ENCODE peak calls at places on chromosomes 3 and 15, in ten cellular contexts. O is fibroblast of lung; M is upper lobe of right lung; A is pancreas; Y is transverse colon; W is psoas muscle; C is esophagus squamous epithelium; K is CD8-positive, alpha-beta memory T cell; J is cardiac muscle cell; B is naive thymus-derived CD4-positive, alpha-beta T cell. D is an unnamed sample. For H3K9me3, the result is how much of the 10 kb centered on the place peaks cover.

GRCh38 chr3:71228156-71228885 is 355.2 kb downstream of the FOXP1 start:
- DNase-seq in O (no peak), M (no peak), A (no peak), Y (no peak), W (no peak), C (no peak), K (no peak), J (no peak), B (no peak), D (no peak)

GRCh38 chr3:81732642-81733041 is 28.8 kb downstream of the GBE1 start:
- DNase-seq in O (no peak), M (no peak), A (no peak), Y (no peak), W (no peak), C (no peak), K (no peak), J (no peak), B (no peak), D (no peak)

GRCh38 chr3:41265823-41266273 is 66.5 kb downstream of the CTNNB1 start:
- DNase-seq in O (peak), M (no peak), A (no peak), Y (no peak), W (no peak), C (no peak), K (no peak), J (peak), B (no peak), D (no peak)

GRCh38 chr3:139588450-139588849 is 48.9 kb upstream of the RBP1 start:
- DNase-seq in O (no peak), M (no peak), A (no peak), Y (no peak), W (no peak), C (no peak), K (no peak), J (peak), B (no peak), D (no peak)

GRCh38 chr15:72825831-72826230 is 42.3 kb upstream of the ADPGK start:
- DNase-seq in O (no peak), M (no peak), A (no peak), Y (no peak), W (no peak), C (no peak), K (no peak), J (no peak), B (no peak), D (no peak)

GRCh38 chr15:71291247-71291646 is 176.0 kb downstream of the THSD4 start:
- DNase-seq in O (no peak), M (no peak), A (no peak), Y (no peak), W (no peak), C (no peak), K (no peak), J (no peak), B (no peak), D (no peak)

GRCh38 chr15:45891766-45892165 is 256.9 kb downstream of the SQOR start:
- DNase-seq in O (no peak), M (no peak), A (peak), Y (peak), W (peak), C (no peak), K (no peak), J (no peak), B (no peak), D (no peak)

GRCh38 chr3:159711560-159712333 is 276.9 kb upstream of the IL12A start:
- DNase-seq in O (peak), M (no peak), A (no peak), Y (no peak), W (no peak), C (no peak), K (no peak), J (peak), B (no peak), D (no peak)

GRCh38 chr15:71627604-71628003 is 182.8 kb upstream of the NR2E3 start:
- DNase-seq in O (no peak), M (no peak), A (no peak), Y (no peak), W (no peak), C (no peak), K (no peak), J (no peak), B (no peak), D (no peak)

GRCh38 chr3:56799251-56799882 is 2.4 kb downstream of the ARHGEF3 start:
- DNase-seq in O (peak), M (no peak), A (no peak), Y (no peak), W (no peak), C (no peak), K (peak), J (peak), B (peak), D (no peak)

GRCh38 chr3:127751163-127751621 is 71.1 kb downstream of the MGLL start:
- DNase-seq in O (no peak), M (no peak), A (no peak), Y (no peak), W (no peak), C (no peak), K (no peak), J (no peak), B (no peak), D (no peak)

GRCh38 chr3:99941211-99941610 is 123.5 kb downstream of the CMSS1 start:
- DNase-seq in O (no peak), M (no peak), A (no peak), Y (no peak), W (no peak), C (no peak), K (no peak), J (no peak), B (no peak), D (no peak)

GRCh38 chr3:38210141-38210757 is 44.9 kb downstream of the OXSR1 start:
- DNase-seq in O (no peak), M (no peak), A (no peak), Y (no peak), W (no peak), C (no peak), K (no peak), J (no peak), B (no peak), D (peak)

GRCh38 chr15:34109775-34110663 is 8.1 kb downstream of the PGBD4 start:
- DNase-seq in O (peak), M (no peak), A (no peak), Y (no peak), W (no peak), C (no peak), K (no peak), J (peak), B (no peak), D (no peak)

GRCh38 chr3:143001034-143001368 is 369 bp upstream of the U2SURP start:
- DNase-seq in O (no peak), M (no peak), A (no peak), Y (no peak), W (peak), C (no peak), K (no peak), J (no peak), B (no peak), D (peak)

GRCh38 chr3:134473868-134474546 is 11.8 kb downstream of the ANAPC13 start:
- DNase-seq in O (peak), M (no peak), A (peak), Y (peak), W (no peak), C (no peak), K (peak), J (peak), B (peak), D (peak)

GRCh38 chr3:23183731-23184130 is 19.4 kb upstream of the UBE2E2 start:
- DNase-seq in O (peak), M (no peak), A (no peak), Y (peak), W (no peak), C (no peak), K (no peak), J (peak), B (no peak), D (no peak)

GRCh38 chr3:135929670-135930069 is 35.9 kb upstream of the PPP2R3A start:
- DNase-seq in O (peak), M (no peak), A (no peak), Y (peak), W (peak), C (no peak), K (no peak), J (no peak), B (no peak), D (no peak)

GRCh38 chr3:112653881-112654300 is 12.9 kb upstream of the CCDC80 start:
- DNase-seq in O (peak), M (no peak), A (no peak), Y (no peak), W (peak), C (no peak), K (no peak), J (no peak), B (no peak), D (no peak)

GRCh38 chr3:25448750-25449684 is 21.0 kb downstream of the RARB start:
- DNase-seq in O (peak), M (peak), A (peak), Y (peak), W (peak), C (no peak), K (no peak), J (peak), B (no peak), D (no peak)

GRCh38 chr3:173976281-173976680 is 578.7 kb downstream of the NLGN1 start:
- DNase-seq in O (no peak), M (no peak), A (no peak), Y (no peak), W (no peak), C (no peak), K (no peak), J (no peak), B (no peak), D (no peak)

GRCh38 chr3:11534011-11534782 is 109.5 kb downstream of the VGLL4 start:
- DNase-seq in O (no peak), M (no peak), A (peak), Y (no peak), W (peak), C (no peak), K (no peak), J (no peak), B (no peak), D (no peak)

GRCh38 chr15:85854345-85855097 is 59.8 kb upstream of the KLHL25 start:
- DNase-seq in O (peak), M (no peak), A (no peak), Y (peak), W (no peak), C (no peak), K (peak), J (peak), B (peak), D (peak)

GRCh38 chr15:94286581-94286980 is 55.2 kb downstream of the MCTP2 start:
- DNase-seq in O (no peak), M (no peak), A (no peak), Y (no peak), W (no peak), C (no peak), K (no peak), J (no peak), B (no peak), D (no peak)

GRCh38 chr3:79202471-79203143 is 565.2 kb downstream of the ROBO1 start:
- DNase-seq in O (no peak), M (no peak), A (no peak), Y (no peak), W (no peak), C (no peak), K (no peak), J (no peak), B (no peak), D (no peak)

GRCh38 chr3:10956991-10957390 is 35.6 kb upstream of the SLC6A1 start:
- DNase-seq in O (no peak), M (no peak), A (no peak), Y (no peak), W (peak), C (no peak), K (no peak), J (peak), B (no peak), D (no peak)

GRCh38 chr3:94285874-94286273 is 223.0 kb downstream of the NSUN3 start:
- DNase-seq in O (peak), M (no peak), A (no peak), Y (no peak), W (no peak), C (no peak), K (no peak), J (no peak), B (no peak), D (no peak)

GRCh38 chr3:21894459-21895083 is 143.6 kb upstream of the ZNF385D start:
- DNase-seq in O (peak), M (no peak), A (no peak), Y (no peak), W (no peak), C (no peak), K (no peak), J (peak), B (no peak), D (no peak)

GRCh38 chr15:91264651-91265351 is 164.7 kb downstream of the SV2B start:
- DNase-seq in O (no peak), M (no peak), A (no peak), Y (no peak), W (no peak), C (no peak), K (no peak), J (no peak), B (no peak), D (no peak)

GRCh38 chr3:169923189-169923588 is 11.8 kb downstream of the SAMD7 start:
- DNase-seq in O (peak), M (no peak), A (peak), Y (peak), W (peak), C (no peak), K (no peak), J (no peak), B (no peak), D (no peak)

GRCh38 chr15:92449476-92449875 is 55.8 kb downstream of the ST8SIA2 start:
- DNase-seq in O (peak), M (no peak), A (no peak), Y (no peak), W (no peak), C (no peak), K (no peak), J (no peak), B (no peak), D (no peak)

GRCh38 chr15:60076582-60077263 is 72.6 kb downstream of the FOXB1 start:
- DNase-seq in O (no peak), M (no peak), A (no peak), Y (no peak), W (no peak), C (no peak), K (no peak), J (no peak), B (no peak), D (no peak)

DNA sequence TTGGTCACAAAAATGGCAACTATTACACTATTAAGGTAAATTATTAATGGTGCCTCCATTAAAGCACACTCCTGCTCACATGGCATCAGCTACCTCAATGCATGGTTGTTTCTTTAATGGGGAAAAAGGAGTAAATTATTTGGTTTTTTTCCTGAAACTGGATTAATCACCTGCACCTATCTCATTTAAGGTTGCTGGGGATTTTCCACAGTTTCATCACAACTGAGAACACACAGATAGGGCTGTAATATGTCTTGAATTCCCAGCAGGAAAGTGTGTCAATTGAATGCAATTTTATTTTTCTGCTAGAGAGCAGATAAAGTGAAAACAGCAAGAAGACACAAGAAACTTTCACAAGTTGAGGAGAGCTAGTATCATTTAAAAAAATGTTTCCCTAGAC is 36.4 kb downstream of the RFTN1 start:
- DNase-seq in O (no peak), M (no peak), A (no peak), Y (no peak), W (no peak), C (no peak), K (no peak), J (no peak), B (no peak), D (no peak)
- H3K9me3 ChIP-seq in O (under half), M (under half), A (under half), Y (under half), W (under half), C (under half), K (under half), J (under half), B (under half), D (under half)

DNA sequence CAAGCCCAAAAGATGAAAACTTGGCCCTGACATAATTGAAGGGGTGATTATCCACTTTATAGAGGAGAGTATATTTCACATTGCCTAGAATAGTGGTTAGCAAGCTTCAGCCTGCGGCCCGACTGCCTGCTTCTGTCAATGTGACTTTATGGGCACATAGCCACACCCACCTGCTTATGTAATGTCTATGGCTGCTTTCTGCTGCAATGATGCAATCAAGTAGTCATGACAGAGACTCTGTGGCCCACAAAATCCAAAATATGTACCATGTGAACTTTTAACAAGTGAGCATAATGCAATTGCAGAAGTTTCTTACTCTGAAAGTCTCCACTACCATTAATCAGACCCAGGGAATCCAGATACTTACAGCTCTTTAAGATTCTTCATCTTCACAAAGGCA is 103.1 kb downstream of the LRIG1 start:
- DNase-seq in O (peak), M (no peak), A (no peak), Y (peak), W (no peak), C (no peak), K (no peak), J (no peak), B (no peak), D (no peak)
- H3K27ac ChIP-seq in O (no peak), M (no peak), A (no peak), Y (peak), W (peak), C (no peak), K (no peak), J (no peak), B (no peak), D (no peak)

GRCh38 chr3:426056-426455 is 229.5 kb downstream of the CHL1 start:
- DNase-seq in O (no peak), M (no peak), A (no peak), Y (no peak), W (no peak), C (no peak), K (no peak), J (no peak), B (no peak), D (no peak)
- H3K9me3 ChIP-seq in O (under half), M (under half), A (under half), Y (under half), W (under half), C (under half), K (under half), J (under half), B (under half), D (under half)

DNA sequence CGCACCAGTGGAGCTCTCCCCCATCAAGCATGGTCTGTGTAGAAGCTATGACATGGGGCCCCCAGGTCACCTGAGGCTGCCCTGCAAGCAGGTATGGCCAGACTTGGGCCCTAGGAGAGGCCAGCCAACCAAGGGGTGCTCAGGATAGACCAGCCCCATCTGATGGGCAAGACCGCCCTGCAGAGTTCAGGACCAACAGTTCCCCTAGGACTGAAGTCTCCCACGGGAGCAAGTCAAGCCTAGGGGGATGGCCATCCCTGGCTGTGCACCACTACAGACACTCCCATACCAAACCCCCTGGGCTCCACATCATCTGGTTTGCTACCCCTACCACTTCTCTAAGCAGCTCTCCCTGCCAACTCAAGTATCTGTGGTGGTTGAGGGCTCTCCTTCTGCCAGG is 142.2 kb upstream of the MANF start:
- DNase-seq in O (no peak), M (no peak), A (no peak), Y (no peak), W (no peak), C (no peak), K (no peak), J (no peak), B (no peak), D (no peak)
- H3K27ac ChIP-seq in O (no peak), M (no peak), A (no peak), Y (no peak), W (no peak), C (no peak), K (no peak), J (no peak), B (no peak), D (no peak)

GRCh38 chr15:57160823-57161560 is 215.3 kb upstream of the CGNL1 start:
- DNase-seq in O (peak), M (no peak), A (no peak), Y (no peak), W (no peak), C (no peak), K (no peak), J (no peak), B (no peak), D (no peak)
- H3K9me3 ChIP-seq in O (under half), M (under half), A (under half), Y (under half), W (under half), C (under half), K (under half), J (under half), B (under half), D (under half)

GRCh38 chr3:141388823-141389617 is 20.7 kb downstream of the ZBTB38 start:
- DNase-seq in O (peak), M (no peak), A (no peak), Y (no peak), W (no peak), C (no peak), K (peak), J (no peak), B (no peak), D (peak)
- H3K27ac ChIP-seq in O (peak), M (peak), A (peak), Y (peak), W (no peak), C (no peak), K (peak), J (no peak), B (no peak), D (peak)